ENCODE peak calls at places on chromosome 4, in five cellular contexts. One of them, this sample, is unnamed. For H3K9me3, the result is how much of the 10 kb centered on the place peaks cover.

GRCh38 chr4:72970756-72971155 is 98.8 kb downstream of the COX18 start:
- DNase-seq in GM23248: peak
- DNase-seq in left lung: no peak
- DNase-seq in heart right ventricle: no peak
- DNase-seq in A673: no peak
- DNase-seq in this sample: no peak

GRCh38 chr4:152482211-152482610 is 53.7 kb downstream of the FBXW7 start:
- DNase-seq in GM23248: no peak
- DNase-seq in left lung: no peak
- DNase-seq in heart right ventricle: no peak
- DNase-seq in A673: no peak
- DNase-seq in this sample: no peak

GRCh38 chr4:8343051-8343966 is 73.8 kb downstream of the HTRA3 start:
- DNase-seq in GM23248: no peak
- DNase-seq in left lung: peak
- DNase-seq in heart right ventricle: no peak
- DNase-seq in A673: no peak
- DNase-seq in this sample: peak

GRCh38 chr4:141896687-141897086 is 260.3 kb downstream of the IL15 start:
- DNase-seq in GM23248: peak
- DNase-seq in left lung: no peak
- DNase-seq in heart right ventricle: no peak
- DNase-seq in A673: no peak
- DNase-seq in this sample: no peak

GRCh38 chr4:94475794-94476193 is 24.1 kb downstream of the PDLIM5 start:
- DNase-seq in GM23248: no peak
- DNase-seq in left lung: no peak
- DNase-seq in heart right ventricle: no peak
- DNase-seq in A673: no peak
- DNase-seq in this sample: no peak

GRCh38 chr4:117771647-117772337 is 262.5 kb upstream of the NDST3 start:
- DNase-seq in GM23248: no peak
- DNase-seq in left lung: no peak
- DNase-seq in heart right ventricle: no peak
- DNase-seq in A673: no peak
- DNase-seq in this sample: no peak

GRCh38 chr4:38131371-38132139 is 171.4 kb downstream of the PTTG2 start:
- DNase-seq in GM23248: no peak
- DNase-seq in left lung: no peak
- DNase-seq in heart right ventricle: no peak
- DNase-seq in A673: no peak
- DNase-seq in this sample: no peak

GRCh38 chr4:8099981-8100464 is 58.6 kb downstream of the ABLIM2 start:
- DNase-seq in GM23248: no peak
- DNase-seq in left lung: peak
- DNase-seq in heart right ventricle: peak
- DNase-seq in A673: no peak
- DNase-seq in this sample: no peak

GRCh38 chr4:47855350-47855749 is 17.5 kb upstream of the CORIN start:
- DNase-seq in GM23248: peak
- DNase-seq in left lung: no peak
- DNase-seq in heart right ventricle: no peak
- DNase-seq in A673: no peak
- DNase-seq in this sample: no peak

GRCh38 chr4:98659741-98660507 is 1.5 kb upstream of the TSPAN5 start:
- DNase-seq in GM23248: peak
- DNase-seq in left lung: no peak
- DNase-seq in heart right ventricle: no peak
- DNase-seq in A673: peak
- DNase-seq in this sample: no peak

GRCh38 chr4:72641611-72642010 is 72.6 kb upstream of the ADAMTS3 start:
- DNase-seq in GM23248: peak
- DNase-seq in left lung: no peak
- DNase-seq in heart right ventricle: no peak
- DNase-seq in A673: no peak
- DNase-seq in this sample: no peak

GRCh38 chr4:4659871-4660651 is 118.2 kb upstream of the STX18 start:
- DNase-seq in GM23248: peak
- DNase-seq in left lung: no peak
- DNase-seq in heart right ventricle: no peak
- DNase-seq in A673: peak
- DNase-seq in this sample: no peak

GRCh38 chr4:143514432-143514831 is 930 bp downstream of the SMARCA5 start:
- DNase-seq in GM23248: peak
- DNase-seq in left lung: peak
- DNase-seq in heart right ventricle: peak
- DNase-seq in A673: peak
- DNase-seq in this sample: peak

GRCh38 chr4:4415806-4416805 is 29.2 kb downstream of the NSG1 start:
- DNase-seq in GM23248: no peak
- DNase-seq in left lung: no peak
- DNase-seq in heart right ventricle: no peak
- DNase-seq in A673: no peak
- DNase-seq in this sample: no peak

GRCh38 chr4:93092765-93093164 is 735.8 kb upstream of the ATOH1 start:
- DNase-seq in GM23248: no peak
- DNase-seq in left lung: no peak
- DNase-seq in heart right ventricle: no peak
- DNase-seq in A673: no peak
- DNase-seq in this sample: no peak

GRCh38 chr4:101283436-101283835 is 63.9 kb downstream of the PPP3CA start:
- DNase-seq in GM23248: no peak
- DNase-seq in left lung: no peak
- DNase-seq in heart right ventricle: no peak
- DNase-seq in A673: no peak
- DNase-seq in this sample: no peak

GRCh38 chr4:140705625-140706275 is 50.4 kb downstream of the TBC1D9 start:
- DNase-seq in GM23248: no peak
- DNase-seq in left lung: no peak
- DNase-seq in heart right ventricle: no peak
- DNase-seq in A673: no peak
- DNase-seq in this sample: no peak

GRCh38 chr4:40915318-40916217 is 165.8 kb downstream of the NSUN7 start:
- DNase-seq in GM23248: peak
- DNase-seq in left lung: no peak
- DNase-seq in heart right ventricle: no peak
- DNase-seq in A673: peak
- DNase-seq in this sample: no peak

GRCh38 chr4:109879081-109879480 is 31.2 kb downstream of the LRIT3 start:
- DNase-seq in GM23248: no peak
- DNase-seq in left lung: peak
- DNase-seq in heart right ventricle: no peak
- DNase-seq in A673: no peak
- DNase-seq in this sample: no peak

DNA sequence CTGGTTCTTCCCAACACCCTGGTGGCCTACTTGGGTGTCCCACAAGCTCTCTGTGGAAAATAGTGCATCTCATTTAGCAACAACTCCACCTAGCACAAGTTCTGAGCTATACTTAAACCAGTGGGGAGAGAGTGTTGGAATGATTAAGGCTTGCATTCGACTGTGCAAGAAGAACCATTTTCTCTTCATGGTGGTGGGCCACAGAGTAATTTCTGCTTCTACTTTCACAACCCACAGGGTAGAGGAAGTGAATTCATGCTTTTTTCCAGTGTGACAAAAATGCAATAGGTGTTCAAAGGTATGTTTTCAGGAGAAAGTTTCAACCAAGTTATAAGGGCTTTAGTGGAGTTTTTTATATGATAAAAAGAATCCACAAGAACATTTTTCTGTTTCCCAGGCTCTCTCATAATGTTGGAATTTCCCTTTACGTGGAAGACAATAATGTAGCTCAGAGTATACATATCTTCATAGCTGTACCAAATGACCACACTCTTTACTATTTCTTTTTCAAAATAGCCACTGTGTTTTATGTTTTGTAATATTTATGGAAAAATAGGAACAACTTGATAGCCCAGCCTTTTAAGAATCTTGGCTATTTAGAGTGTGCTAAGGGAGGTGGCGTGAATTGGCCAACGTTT is 80.3 kb upstream of the HHIP start:
- DNase-seq in GM23248: peak
- DNase-seq in left lung: no peak
- DNase-seq in heart right ventricle: no peak
- DNase-seq in A673: no peak
- DNase-seq in this sample: no peak
- H3K27ac ChIP-seq in GM23248: no peak
- H3K27ac ChIP-seq in left lung: no peak
- H3K27ac ChIP-seq in heart right ventricle: no peak
- H3K27ac ChIP-seq in A673: no peak
- H3K27ac ChIP-seq in this sample: no peak

GRCh38 chr4:114649908-114650307 is 51.3 kb downstream of the UGT8 start:
- DNase-seq in GM23248: no peak
- DNase-seq in left lung: no peak
- DNase-seq in heart right ventricle: no peak
- DNase-seq in A673: no peak
- DNase-seq in this sample: no peak
- H3K9me3 ChIP-seq in GM23248: under half
- H3K9me3 ChIP-seq in left lung: under half
- H3K9me3 ChIP-seq in heart right ventricle: under half
- H3K9me3 ChIP-seq in A673: under half
- H3K9me3 ChIP-seq in this sample: under half

GRCh38 chr4:2256156-2256731 is 5.7 kb downstream of the MXD4 start:
- DNase-seq in GM23248: no peak
- DNase-seq in left lung: peak
- DNase-seq in heart right ventricle: peak
- DNase-seq in A673: no peak
- DNase-seq in this sample: peak
- H3K27ac ChIP-seq in GM23248: no peak
- H3K27ac ChIP-seq in left lung: peak
- H3K27ac ChIP-seq in heart right ventricle: peak
- H3K27ac ChIP-seq in A673: peak
- H3K27ac ChIP-seq in this sample: peak

GRCh38 chr4:129059028-129059427 is 34.3 kb downstream of the SCLT1 start:
- DNase-seq in GM23248: no peak
- DNase-seq in left lung: no peak
- DNase-seq in heart right ventricle: no peak
- DNase-seq in A673: no peak
- DNase-seq in this sample: no peak
- H3K9me3 ChIP-seq in GM23248: under half
- H3K9me3 ChIP-seq in left lung: under half
- H3K9me3 ChIP-seq in heart right ventricle: half or more
- H3K9me3 ChIP-seq in A673: half or more
- H3K9me3 ChIP-seq in this sample: half or more

GRCh38 chr4:6857009-6857882 is 52.4 kb upstream of the TBC1D14 start:
- DNase-seq in GM23248: peak
- DNase-seq in left lung: no peak
- DNase-seq in heart right ventricle: no peak
- DNase-seq in A673: no peak
- DNase-seq in this sample: no peak
- H3K27ac ChIP-seq in GM23248: peak
- H3K27ac ChIP-seq in left lung: no peak
- H3K27ac ChIP-seq in heart right ventricle: peak
- H3K27ac ChIP-seq in A673: no peak
- H3K27ac ChIP-seq in this sample: peak

DNA sequence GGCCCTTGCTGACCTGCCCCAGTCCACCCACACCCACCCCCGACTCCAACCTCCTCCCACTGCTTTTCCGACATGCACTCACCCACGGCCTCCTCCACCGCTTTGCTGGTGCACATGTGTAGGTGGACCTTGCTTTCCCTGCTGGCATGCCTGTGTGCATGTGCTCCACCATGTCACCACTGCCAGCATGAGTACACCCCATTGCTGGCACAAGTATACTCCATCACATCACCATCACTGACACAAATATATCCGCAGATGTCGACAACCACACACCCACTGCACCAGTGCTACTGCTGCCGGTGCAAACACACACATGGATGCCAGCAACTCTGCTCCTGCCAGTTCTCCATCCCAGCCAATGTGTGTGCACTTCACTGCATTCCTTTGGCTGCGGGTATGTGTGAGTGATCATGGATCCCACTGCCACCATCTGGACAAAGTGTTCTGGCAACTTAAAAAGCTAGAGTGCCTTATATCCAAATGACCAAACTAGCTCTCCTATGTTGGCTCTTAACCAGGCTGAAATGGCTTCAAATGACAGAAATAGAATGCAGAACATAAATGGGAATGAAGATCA is 1072.3 kb downstream of the RAPGEF2 start:
- DNase-seq in GM23248: no peak
- DNase-seq in left lung: peak
- DNase-seq in heart right ventricle: no peak
- DNase-seq in A673: peak
- DNase-seq in this sample: no peak
- H3K9me3 ChIP-seq in GM23248: under half
- H3K9me3 ChIP-seq in left lung: under half
- H3K9me3 ChIP-seq in heart right ventricle: under half
- H3K9me3 ChIP-seq in A673: under half
- H3K9me3 ChIP-seq in this sample: under half

GRCh38 chr4:163611172-163611571 is 116.7 kb downstream of the TMA16 start:
- DNase-seq in GM23248: no peak
- DNase-seq in left lung: no peak
- DNase-seq in heart right ventricle: no peak
- DNase-seq in A673: no peak
- DNase-seq in this sample: no peak

GRCh38 chr4:163614866-163615265 is 120.4 kb downstream of the TMA16 start:
- DNase-seq in GM23248: no peak
- DNase-seq in left lung: no peak
- DNase-seq in heart right ventricle: no peak
- DNase-seq in A673: no peak
- DNase-seq in this sample: no peak

GRCh38 chr4:163611784-163612445 is 117.4 kb downstream of the TMA16 start:
- DNase-seq in GM23248: no peak
- DNase-seq in left lung: no peak
- DNase-seq in heart right ventricle: no peak
- DNase-seq in A673: no peak
- DNase-seq in this sample: no peak

GRCh38 chr4:163613375-163613774 is 118.9 kb downstream of the TMA16 start:
- DNase-seq in GM23248: no peak
- DNase-seq in left lung: no peak
- DNase-seq in heart right ventricle: no peak
- DNase-seq in A673: no peak
- DNase-seq in this sample: no peak

DNA sequence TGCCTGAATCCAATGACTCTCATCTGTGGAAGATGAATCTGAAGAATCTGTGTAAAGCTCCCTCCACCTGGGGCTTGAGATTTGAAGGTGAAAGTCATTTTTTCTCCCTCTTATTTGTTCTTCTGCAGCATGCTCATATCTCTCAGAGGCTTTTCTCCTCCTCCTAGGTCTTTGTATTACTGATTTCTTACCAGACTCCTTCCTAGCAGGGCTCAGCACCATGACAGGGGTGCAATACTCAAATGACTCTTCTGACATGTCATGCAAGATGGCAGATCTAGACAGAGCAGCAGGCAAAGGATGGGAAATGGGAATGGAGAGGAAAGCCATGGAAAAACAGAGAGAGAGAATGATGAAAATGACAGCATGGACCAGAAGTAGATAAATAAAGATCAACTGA is 118.3 kb downstream of the TMA16 start:
- DNase-seq in GM23248: no peak
- DNase-seq in left lung: no peak
- DNase-seq in heart right ventricle: no peak
- DNase-seq in A673: no peak
- DNase-seq in this sample: no peak
- H3K27ac ChIP-seq in GM23248: no peak
- H3K27ac ChIP-seq in left lung: peak
- H3K27ac ChIP-seq in heart right ventricle: peak
- H3K27ac ChIP-seq in A673: no peak
- H3K27ac ChIP-seq in this sample: peak